ENCODE peak calls at places on chromosomes 6 and 20, in nine cellular contexts. One of them, this sample, is unnamed.
A peak's percentile ranks its signal among the peaks of the same experiment; 100 is the strongest.

GRCh38 chr6:48817714-48818113 is 645.3 kb downstream of the MMUT start:
- DNase-seq in H4: peak; percentile 16
- DNase-seq in HS-27A: no peak
- DNase-seq in caudate nucleus: no peak
- DNase-seq in astrocyte of the spinal cord: peak; percentile 15
- DNase-seq in stimulated activated CD4-positive, alpha-beta T cell treated with anti-CD3 and anti-CD28 coated beads, Interleukin-4, amount 100 ng/mL, for 24 hours: no peak
- DNase-seq in non-pigmented ciliary epithelial cell: no peak
- DNase-seq in smooth muscle cell of the brain vasculature: no peak
- DNase-seq in AG10803: peak; percentile 57
- DNase-seq in this sample: peak; percentile 91

GRCh38 chr20:56513096-56513806 is 11.3 kb upstream of the FAM209A start:
- DNase-seq in H4: no peak
- DNase-seq in AG10803: no peak
- DNase-seq in astrocyte of the spinal cord: no peak
- DNase-seq in stimulated activated CD4-positive, alpha-beta T cell treated with anti-CD3 and anti-CD28 coated beads, Interleukin-4, amount 100 ng/mL, for 24 hours: no peak
- DNase-seq in smooth muscle cell of the brain vasculature: no peak
- DNase-seq in non-pigmented ciliary epithelial cell: no peak
- DNase-seq in caudate nucleus: no peak
- DNase-seq in HS-27A: no peak
- DNase-seq in this sample: no peak

GRCh38 chr20:13650474-13650873 is 11.7 kb upstream of the TASP1 start:
- DNase-seq in H4: no peak
- DNase-seq in smooth muscle cell of the brain vasculature: no peak
- DNase-seq in caudate nucleus: no peak
- DNase-seq in HS-27A: no peak
- DNase-seq in astrocyte of the spinal cord: no peak
- DNase-seq in AG10803: no peak
- DNase-seq in non-pigmented ciliary epithelial cell: no peak
- DNase-seq in stimulated activated CD4-positive, alpha-beta T cell treated with anti-CD3 and anti-CD28 coated beads, Interleukin-4, amount 100 ng/mL, for 24 hours: no peak
- DNase-seq in this sample: no peak

GRCh38 chr20:25563876-25564275 is 21.5 kb downstream of the NINL start:
- DNase-seq in non-pigmented ciliary epithelial cell: no peak
- DNase-seq in smooth muscle cell of the brain vasculature: no peak
- DNase-seq in astrocyte of the spinal cord: no peak
- DNase-seq in AG10803: no peak
- DNase-seq in caudate nucleus: no peak
- DNase-seq in H4: no peak
- DNase-seq in HS-27A: no peak
- DNase-seq in stimulated activated CD4-positive, alpha-beta T cell treated with anti-CD3 and anti-CD28 coated beads, Interleukin-4, amount 100 ng/mL, for 24 hours: no peak
- DNase-seq in this sample: no peak

GRCh38 chr6:75178757-75179156 is 27.1 kb downstream of the COL12A1 start:
- DNase-seq in non-pigmented ciliary epithelial cell: no peak
- DNase-seq in H4: no peak
- DNase-seq in AG10803: no peak
- DNase-seq in stimulated activated CD4-positive, alpha-beta T cell treated with anti-CD3 and anti-CD28 coated beads, Interleukin-4, amount 100 ng/mL, for 24 hours: no peak
- DNase-seq in smooth muscle cell of the brain vasculature: no peak
- DNase-seq in astrocyte of the spinal cord: no peak
- DNase-seq in HS-27A: no peak
- DNase-seq in caudate nucleus: no peak
- DNase-seq in this sample: no peak

GRCh38 chr6:112429226-112429625 is 82.1 kb downstream of the RFPL4B start:
- DNase-seq in AG10803: peak; percentile 44
- DNase-seq in HS-27A: no peak
- DNase-seq in non-pigmented ciliary epithelial cell: no peak
- DNase-seq in astrocyte of the spinal cord: peak; percentile 25
- DNase-seq in caudate nucleus: no peak
- DNase-seq in H4: peak; percentile 3
- DNase-seq in stimulated activated CD4-positive, alpha-beta T cell treated with anti-CD3 and anti-CD28 coated beads, Interleukin-4, amount 100 ng/mL, for 24 hours: no peak
- DNase-seq in smooth muscle cell of the brain vasculature: no peak
- DNase-seq in this sample: peak; percentile 30

GRCh38 chr6:92109256-92109655 is 1310.1 kb downstream of the EPHA7 start:
- DNase-seq in HS-27A: no peak
- DNase-seq in AG10803: no peak
- DNase-seq in H4: no peak
- DNase-seq in stimulated activated CD4-positive, alpha-beta T cell treated with anti-CD3 and anti-CD28 coated beads, Interleukin-4, amount 100 ng/mL, for 24 hours: no peak
- DNase-seq in non-pigmented ciliary epithelial cell: no peak
- DNase-seq in astrocyte of the spinal cord: no peak
- DNase-seq in smooth muscle cell of the brain vasculature: no peak
- DNase-seq in caudate nucleus: no peak
- DNase-seq in this sample: no peak

GRCh38 chr20:19617256-19617655 is 140.8 kb upstream of the RIN2 start:
- DNase-seq in caudate nucleus: no peak
- DNase-seq in non-pigmented ciliary epithelial cell: no peak
- DNase-seq in astrocyte of the spinal cord: no peak
- DNase-seq in stimulated activated CD4-positive, alpha-beta T cell treated with anti-CD3 and anti-CD28 coated beads, Interleukin-4, amount 100 ng/mL, for 24 hours: no peak
- DNase-seq in AG10803: no peak
- DNase-seq in smooth muscle cell of the brain vasculature: no peak
- DNase-seq in H4: no peak
- DNase-seq in HS-27A: no peak
- DNase-seq in this sample: no peak

GRCh38 chr6:136647363-136647763 is 97.1 kb upstream of the MAP7 start:
- DNase-seq in smooth muscle cell of the brain vasculature: peak; percentile 24
- DNase-seq in caudate nucleus: no peak
- DNase-seq in AG10803: peak; percentile 86
- DNase-seq in astrocyte of the spinal cord: peak; percentile 88
- DNase-seq in non-pigmented ciliary epithelial cell: peak; percentile 90
- DNase-seq in stimulated activated CD4-positive, alpha-beta T cell treated with anti-CD3 and anti-CD28 coated beads, Interleukin-4, amount 100 ng/mL, for 24 hours: peak; percentile 57
- DNase-seq in H4: peak; percentile 10
- DNase-seq in HS-27A: no peak
- DNase-seq in this sample: peak; percentile 93

GRCh38 chr6:125745281-125746018 is 4.0 kb upstream of the HEY2 start:
- DNase-seq in caudate nucleus: no peak
- DNase-seq in HS-27A: no peak
- DNase-seq in astrocyte of the spinal cord: no peak
- DNase-seq in stimulated activated CD4-positive, alpha-beta T cell treated with anti-CD3 and anti-CD28 coated beads, Interleukin-4, amount 100 ng/mL, for 24 hours: no peak
- DNase-seq in AG10803: no peak
- DNase-seq in H4: no peak
- DNase-seq in smooth muscle cell of the brain vasculature: no peak
- DNase-seq in non-pigmented ciliary epithelial cell: no peak
- DNase-seq in this sample: no peak

GRCh38 chr6:166533205-166533824 is 53.2 kb downstream of the RAMACL start:
- DNase-seq in AG10803: no peak
- DNase-seq in smooth muscle cell of the brain vasculature: no peak
- DNase-seq in caudate nucleus: no peak
- DNase-seq in non-pigmented ciliary epithelial cell: no peak
- DNase-seq in H4: no peak
- DNase-seq in HS-27A: no peak
- DNase-seq in astrocyte of the spinal cord: no peak
- DNase-seq in stimulated activated CD4-positive, alpha-beta T cell treated with anti-CD3 and anti-CD28 coated beads, Interleukin-4, amount 100 ng/mL, for 24 hours: no peak
- DNase-seq in this sample: no peak

GRCh38 chr6:3390698-3391097 is 66.2 kb downstream of the SLC22A23 start:
- DNase-seq in caudate nucleus: no peak
- DNase-seq in HS-27A: peak; percentile 67
- DNase-seq in AG10803: peak; percentile 98
- DNase-seq in H4: peak; percentile 47
- DNase-seq in non-pigmented ciliary epithelial cell: peak; percentile 71
- DNase-seq in astrocyte of the spinal cord: peak; percentile 98
- DNase-seq in stimulated activated CD4-positive, alpha-beta T cell treated with anti-CD3 and anti-CD28 coated beads, Interleukin-4, amount 100 ng/mL, for 24 hours: no peak
- DNase-seq in smooth muscle cell of the brain vasculature: peak; percentile 88
- DNase-seq in this sample: no peak

GRCh38 chr6:106056060-106056737 is 29.9 kb upstream of the PRDM1 start:
- DNase-seq in non-pigmented ciliary epithelial cell: no peak
- DNase-seq in AG10803: no peak
- DNase-seq in astrocyte of the spinal cord: no peak
- DNase-seq in caudate nucleus: no peak
- DNase-seq in HS-27A: no peak
- DNase-seq in H4: no peak
- DNase-seq in smooth muscle cell of the brain vasculature: no peak
- DNase-seq in stimulated activated CD4-positive, alpha-beta T cell treated with anti-CD3 and anti-CD28 coated beads, Interleukin-4, amount 100 ng/mL, for 24 hours: no peak
- DNase-seq in this sample: no peak

GRCh38 chr6:159959976-159960384 is 8.9 kb upstream of the IGF2R start:
- DNase-seq in AG10803: peak; percentile 39
- DNase-seq in H4: no peak
- DNase-seq in caudate nucleus: no peak
- DNase-seq in smooth muscle cell of the brain vasculature: no peak
- DNase-seq in astrocyte of the spinal cord: no peak
- DNase-seq in stimulated activated CD4-positive, alpha-beta T cell treated with anti-CD3 and anti-CD28 coated beads, Interleukin-4, amount 100 ng/mL, for 24 hours: no peak
- DNase-seq in HS-27A: no peak
- DNase-seq in non-pigmented ciliary epithelial cell: no peak
- DNase-seq in this sample: peak; percentile 68

GRCh38 chr6:32539839-32540238 is 9.8 kb upstream of the HLA-DRB5 start:
- DNase-seq in H4: no peak
- DNase-seq in non-pigmented ciliary epithelial cell: no peak
- DNase-seq in stimulated activated CD4-positive, alpha-beta T cell treated with anti-CD3 and anti-CD28 coated beads, Interleukin-4, amount 100 ng/mL, for 24 hours: no peak
- DNase-seq in caudate nucleus: no peak
- DNase-seq in smooth muscle cell of the brain vasculature: no peak
- DNase-seq in astrocyte of the spinal cord: no peak
- DNase-seq in AG10803: no peak
- DNase-seq in HS-27A: no peak
- DNase-seq in this sample: no peak

GRCh38 chr6:20802596-20802995 is 268.3 kb downstream of the CDKAL1 start:
- DNase-seq in smooth muscle cell of the brain vasculature: no peak
- DNase-seq in H4: no peak
- DNase-seq in stimulated activated CD4-positive, alpha-beta T cell treated with anti-CD3 and anti-CD28 coated beads, Interleukin-4, amount 100 ng/mL, for 24 hours: no peak
- DNase-seq in caudate nucleus: no peak
- DNase-seq in non-pigmented ciliary epithelial cell: no peak
- DNase-seq in astrocyte of the spinal cord: no peak
- DNase-seq in HS-27A: no peak
- DNase-seq in AG10803: peak; percentile 6
- DNase-seq in this sample: no peak

GRCh38 chr20:62252342-62252966 is 14.1 kb downstream of the OSBPL2 start:
- DNase-seq in non-pigmented ciliary epithelial cell: no peak
- DNase-seq in smooth muscle cell of the brain vasculature: no peak
- DNase-seq in caudate nucleus: no peak
- DNase-seq in stimulated activated CD4-positive, alpha-beta T cell treated with anti-CD3 and anti-CD28 coated beads, Interleukin-4, amount 100 ng/mL, for 24 hours: no peak
- DNase-seq in astrocyte of the spinal cord: peak; percentile 12
- DNase-seq in AG10803: no peak
- DNase-seq in H4: no peak
- DNase-seq in HS-27A: no peak
- DNase-seq in this sample: peak; percentile 17

GRCh38 chr6:83183082-83183828 is 9.8 kb downstream of the PGM3 start:
- DNase-seq in astrocyte of the spinal cord: peak; percentile 72
- DNase-seq in non-pigmented ciliary epithelial cell: peak; percentile 92
- DNase-seq in H4: peak; percentile 48
- DNase-seq in HS-27A: peak; percentile 50
- DNase-seq in caudate nucleus: no peak
- DNase-seq in AG10803: peak; percentile 90
- DNase-seq in smooth muscle cell of the brain vasculature: no peak
- DNase-seq in stimulated activated CD4-positive, alpha-beta T cell treated with anti-CD3 and anti-CD28 coated beads, Interleukin-4, amount 100 ng/mL, for 24 hours: no peak
- DNase-seq in this sample: peak; percentile 99

GRCh38 chr20:5691918-5692618 is 58.1 kb upstream of the SHLD1 start:
- DNase-seq in astrocyte of the spinal cord: no peak
- DNase-seq in HS-27A: no peak
- DNase-seq in smooth muscle cell of the brain vasculature: no peak
- DNase-seq in caudate nucleus: no peak
- DNase-seq in non-pigmented ciliary epithelial cell: no peak
- DNase-seq in stimulated activated CD4-positive, alpha-beta T cell treated with anti-CD3 and anti-CD28 coated beads, Interleukin-4, amount 100 ng/mL, for 24 hours: no peak
- DNase-seq in H4: no peak
- DNase-seq in AG10803: no peak
- DNase-seq in this sample: no peak

GRCh38 chr6:116561377-116562018 is 7.9 kb downstream of the CALHM4 start:
- DNase-seq in non-pigmented ciliary epithelial cell: no peak
- DNase-seq in smooth muscle cell of the brain vasculature: no peak
- DNase-seq in astrocyte of the spinal cord: peak; percentile 79
- DNase-seq in stimulated activated CD4-positive, alpha-beta T cell treated with anti-CD3 and anti-CD28 coated beads, Interleukin-4, amount 100 ng/mL, for 24 hours: peak; percentile 72
- DNase-seq in AG10803: peak; percentile 69
- DNase-seq in HS-27A: no peak
- DNase-seq in caudate nucleus: peak; percentile 48
- DNase-seq in H4: peak; percentile 41
- DNase-seq in this sample: peak; percentile 77

GRCh38 chr6:129500958-129501381 is 209.0 kb downstream of the ARHGAP18 start:
- DNase-seq in H4: peak; percentile 4
- DNase-seq in HS-27A: no peak
- DNase-seq in AG10803: no peak
- DNase-seq in astrocyte of the spinal cord: no peak
- DNase-seq in caudate nucleus: no peak
- DNase-seq in non-pigmented ciliary epithelial cell: no peak
- DNase-seq in smooth muscle cell of the brain vasculature: no peak
- DNase-seq in stimulated activated CD4-positive, alpha-beta T cell treated with anti-CD3 and anti-CD28 coated beads, Interleukin-4, amount 100 ng/mL, for 24 hours: no peak
- DNase-seq in this sample: peak; percentile 45

GRCh38 chr6:152428126-152428525 is 209.0 kb downstream of the SYNE1 start:
- DNase-seq in non-pigmented ciliary epithelial cell: no peak
- DNase-seq in AG10803: no peak
- DNase-seq in H4: no peak
- DNase-seq in smooth muscle cell of the brain vasculature: no peak
- DNase-seq in HS-27A: no peak
- DNase-seq in caudate nucleus: no peak
- DNase-seq in astrocyte of the spinal cord: no peak
- DNase-seq in stimulated activated CD4-positive, alpha-beta T cell treated with anti-CD3 and anti-CD28 coated beads, Interleukin-4, amount 100 ng/mL, for 24 hours: no peak
- DNase-seq in this sample: no peak

GRCh38 chr20:37898301-37899104 is 4.4 kb upstream of the VSTM2L start:
- DNase-seq in astrocyte of the spinal cord: no peak
- DNase-seq in smooth muscle cell of the brain vasculature: no peak
- DNase-seq in non-pigmented ciliary epithelial cell: no peak
- DNase-seq in AG10803: peak; percentile 12
- DNase-seq in caudate nucleus: no peak
- DNase-seq in H4: no peak
- DNase-seq in HS-27A: no peak
- DNase-seq in stimulated activated CD4-positive, alpha-beta T cell treated with anti-CD3 and anti-CD28 coated beads, Interleukin-4, amount 100 ng/mL, for 24 hours: no peak
- DNase-seq in this sample: no peak

GRCh38 chr6:144093236-144093635 is 2.1 kb downstream of the SF3B5 start:
- DNase-seq in caudate nucleus: no peak
- DNase-seq in astrocyte of the spinal cord: no peak
- DNase-seq in smooth muscle cell of the brain vasculature: no peak
- DNase-seq in non-pigmented ciliary epithelial cell: no peak
- DNase-seq in stimulated activated CD4-positive, alpha-beta T cell treated with anti-CD3 and anti-CD28 coated beads, Interleukin-4, amount 100 ng/mL, for 24 hours: no peak
- DNase-seq in HS-27A: no peak
- DNase-seq in AG10803: no peak
- DNase-seq in H4: no peak
- DNase-seq in this sample: no peak

GRCh38 chr20:44586289-44586911 is 4.0 kb downstream of the PKIG start:
- DNase-seq in astrocyte of the spinal cord: no peak
- DNase-seq in HS-27A: no peak
- DNase-seq in stimulated activated CD4-positive, alpha-beta T cell treated with anti-CD3 and anti-CD28 coated beads, Interleukin-4, amount 100 ng/mL, for 24 hours: no peak
- DNase-seq in H4: no peak
- DNase-seq in caudate nucleus: no peak
- DNase-seq in smooth muscle cell of the brain vasculature: no peak
- DNase-seq in non-pigmented ciliary epithelial cell: no peak
- DNase-seq in AG10803: no peak
- DNase-seq in this sample: no peak

GRCh38 chr6:150667977-150668716 is 68.5 kb downstream of the PLEKHG1 start:
- DNase-seq in HS-27A: no peak
- DNase-seq in non-pigmented ciliary epithelial cell: peak; percentile 74
- DNase-seq in astrocyte of the spinal cord: peak; percentile 90
- DNase-seq in H4: peak; percentile 59
- DNase-seq in AG10803: peak; percentile 82
- DNase-seq in caudate nucleus: peak; percentile 50
- DNase-seq in smooth muscle cell of the brain vasculature: peak; percentile 60
- DNase-seq in stimulated activated CD4-positive, alpha-beta T cell treated with anti-CD3 and anti-CD28 coated beads, Interleukin-4, amount 100 ng/mL, for 24 hours: no peak
- DNase-seq in this sample: peak; percentile 84

GRCh38 chr20:17648782-17649730 is 33.0 kb downstream of the RRBP1 start:
- DNase-seq in caudate nucleus: no peak
- DNase-seq in H4: no peak
- DNase-seq in AG10803: no peak
- DNase-seq in non-pigmented ciliary epithelial cell: no peak
- DNase-seq in HS-27A: no peak
- DNase-seq in astrocyte of the spinal cord: peak; percentile 22
- DNase-seq in stimulated activated CD4-positive, alpha-beta T cell treated with anti-CD3 and anti-CD28 coated beads, Interleukin-4, amount 100 ng/mL, for 24 hours: peak; percentile 20
- DNase-seq in smooth muscle cell of the brain vasculature: no peak
- DNase-seq in this sample: no peak